ENCODE peak calls at places on chromosome 14, in four cellular contexts. One of them, this sample, is unnamed. For H3K4me1, the result is how much of the 10 kb centered on the place peaks cover.

GRCh38 chr14:105499256-105500035 is 8.4 kb downstream of the TEDC1 start:
- DNase-seq in Caco-2: peak
- DNase-seq in ovary: no peak
- DNase-seq in K562: no peak
- DNase-seq in this sample: no peak

GRCh38 chr14:54730156-54730961 is 163.4 kb downstream of the SAMD4A start:
- DNase-seq in Caco-2: no peak
- DNase-seq in ovary: no peak
- DNase-seq in K562: no peak
- DNase-seq in this sample: no peak

GRCh38 chr14:56081139-56081538 is 37.1 kb upstream of the PELI2 start:
- DNase-seq in Caco-2: no peak
- DNase-seq in ovary: no peak
- DNase-seq in K562: no peak
- DNase-seq in this sample: no peak

GRCh38 chr14:41663478-41663845 is 56.8 kb downstream of the LRFN5 start:
- DNase-seq in Caco-2: no peak
- DNase-seq in ovary: no peak
- DNase-seq in K562: no peak
- DNase-seq in this sample: no peak

GRCh38 chr14:34322940-34323418 is 139.1 kb downstream of the SPTSSA start:
- DNase-seq in Caco-2: peak
- DNase-seq in ovary: peak
- DNase-seq in K562: peak
- DNase-seq in this sample: peak

GRCh38 chr14:71141701-71142374 is 234.6 kb downstream of the PCNX1 start:
- DNase-seq in Caco-2: no peak
- DNase-seq in ovary: no peak
- DNase-seq in K562: no peak
- DNase-seq in this sample: no peak

GRCh38 chr14:47710581-47710980 is 35.2 kb upstream of the MDGA2 start:
- DNase-seq in Caco-2: no peak
- DNase-seq in ovary: no peak
- DNase-seq in K562: no peak
- DNase-seq in this sample: no peak

GRCh38 chr14:33568935-33569579 is 381.8 kb downstream of the EGLN3 start:
- DNase-seq in Caco-2: no peak
- DNase-seq in ovary: no peak
- DNase-seq in K562: no peak
- DNase-seq in this sample: no peak

GRCh38 chr14:20799444-20799843 is 3.2 kb downstream of the RNASE1 start:
- DNase-seq in Caco-2: no peak
- DNase-seq in ovary: no peak
- DNase-seq in K562: no peak
- DNase-seq in this sample: peak

GRCh38 chr14:81233615-81234014 is 12.9 kb upstream of the GTF2A1 start:
- DNase-seq in Caco-2: no peak
- DNase-seq in ovary: no peak
- DNase-seq in K562: no peak
- DNase-seq in this sample: no peak

GRCh38 chr14:75453817-75454434 is 26.1 kb downstream of the JDP2 start:
- DNase-seq in Caco-2: no peak
- DNase-seq in ovary: no peak
- DNase-seq in K562: peak
- DNase-seq in this sample: peak

GRCh38 chr14:52883658-52884057 is 67.2 kb downstream of the FERMT2 start:
- DNase-seq in Caco-2: no peak
- DNase-seq in ovary: no peak
- DNase-seq in K562: no peak
- DNase-seq in this sample: no peak
- H3K4me1 ChIP-seq in Caco-2: under half
- H3K4me1 ChIP-seq in ovary: under half
- H3K4me1 ChIP-seq in K562: under half
- H3K4me1 ChIP-seq in this sample: under half

GRCh38 chr14:101129750-101130149 is 226.2 kb upstream of the RTL1 start:
- DNase-seq in Caco-2: no peak
- DNase-seq in ovary: no peak
- DNase-seq in K562: no peak
- DNase-seq in this sample: no peak

GRCh38 chr14:101132588-101132987 is 229.1 kb upstream of the RTL1 start:
- DNase-seq in Caco-2: no peak
- DNase-seq in ovary: no peak
- DNase-seq in K562: no peak
- DNase-seq in this sample: no peak

GRCh38 chr14:101131451-101131916 is 228.0 kb upstream of the RTL1 start:
- DNase-seq in Caco-2: no peak
- DNase-seq in ovary: no peak
- DNase-seq in K562: no peak
- DNase-seq in this sample: no peak

GRCh38 chr14:101132051-101132541 is 228.6 kb upstream of the RTL1 start:
- DNase-seq in Caco-2: no peak
- DNase-seq in ovary: no peak
- DNase-seq in K562: no peak
- DNase-seq in this sample: no peak

DNA sequence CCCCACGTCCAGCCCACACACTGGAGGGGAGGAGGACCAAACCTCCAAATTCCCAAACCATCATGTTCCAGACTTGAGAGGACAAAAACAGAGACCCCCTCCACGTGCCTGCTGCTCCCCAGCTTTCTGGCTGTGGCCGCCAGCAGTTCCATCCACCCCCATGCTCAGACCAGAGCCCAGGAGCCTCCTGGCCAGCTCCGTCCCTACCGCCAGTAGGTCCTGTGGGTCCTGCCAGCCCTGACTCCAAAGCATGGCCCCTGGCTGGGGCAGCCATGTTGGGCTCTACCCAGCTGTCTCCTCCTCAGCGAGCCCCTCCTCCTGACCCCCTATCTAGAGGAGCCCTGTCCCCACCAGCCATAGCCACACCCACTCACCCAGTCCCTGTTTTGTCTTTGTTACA is 227.3 kb upstream of the RTL1 start:
- DNase-seq in Caco-2: no peak
- DNase-seq in ovary: no peak
- DNase-seq in K562: no peak
- DNase-seq in this sample: peak
- H3K4me1 ChIP-seq in Caco-2: under half
- H3K4me1 ChIP-seq in ovary: under half
- H3K4me1 ChIP-seq in K562: under half
- H3K4me1 ChIP-seq in this sample: under half

GRCh38 chr14:69042309-69043006 is 63.4 kb upstream of the ACTN1 start:
- DNase-seq in Caco-2: no peak
- DNase-seq in ovary: no peak
- DNase-seq in K562: no peak
- DNase-seq in this sample: no peak
- H3K4me1 ChIP-seq in Caco-2: under half
- H3K4me1 ChIP-seq in ovary: under half
- H3K4me1 ChIP-seq in K562: under half
- H3K4me1 ChIP-seq in this sample: under half

GRCh38 chr14:102541771-102542170 is 32.2 kb upstream of the ANKRD9 start:
- DNase-seq in Caco-2: no peak
- DNase-seq in ovary: no peak
- DNase-seq in K562: no peak
- DNase-seq in this sample: peak
- H3K4me1 ChIP-seq in Caco-2: under half
- H3K4me1 ChIP-seq in ovary: under half
- H3K4me1 ChIP-seq in K562: half or more
- H3K4me1 ChIP-seq in this sample: under half

GRCh38 chr14:24808412-24808811 is 174.4 kb upstream of the GZMB start:
- DNase-seq in Caco-2: no peak
- DNase-seq in ovary: no peak
- DNase-seq in K562: no peak
- DNase-seq in this sample: no peak
- H3K4me1 ChIP-seq in Caco-2: half or more
- H3K4me1 ChIP-seq in ovary: under half
- H3K4me1 ChIP-seq in K562: under half
- H3K4me1 ChIP-seq in this sample: under half

GRCh38 chr14:100386121-100386520 is 63.0 kb downstream of the SLC25A47 start:
- DNase-seq in Caco-2: no peak
- DNase-seq in ovary: no peak
- DNase-seq in K562: no peak
- DNase-seq in this sample: no peak
- H3K4me1 ChIP-seq in Caco-2: under half
- H3K4me1 ChIP-seq in ovary: under half
- H3K4me1 ChIP-seq in K562: under half
- H3K4me1 ChIP-seq in this sample: under half

GRCh38 chr14:61475316-61475715 is 153.9 kb downstream of the PRKCH start:
- DNase-seq in Caco-2: no peak
- DNase-seq in ovary: no peak
- DNase-seq in K562: peak
- DNase-seq in this sample: peak

GRCh38 chr14:61474671-61475070 is 153.3 kb downstream of the PRKCH start:
- DNase-seq in Caco-2: no peak
- DNase-seq in ovary: no peak
- DNase-seq in K562: no peak
- DNase-seq in this sample: no peak

GRCh38 chr14:61476737-61477410 is 155.5 kb downstream of the PRKCH start:
- DNase-seq in Caco-2: no peak
- DNase-seq in ovary: peak
- DNase-seq in K562: peak
- DNase-seq in this sample: no peak

GRCh38 chr14:61477845-61478438 is 156.6 kb downstream of the PRKCH start:
- DNase-seq in Caco-2: no peak
- DNase-seq in ovary: peak
- DNase-seq in K562: no peak
- DNase-seq in this sample: no peak

DNA sequence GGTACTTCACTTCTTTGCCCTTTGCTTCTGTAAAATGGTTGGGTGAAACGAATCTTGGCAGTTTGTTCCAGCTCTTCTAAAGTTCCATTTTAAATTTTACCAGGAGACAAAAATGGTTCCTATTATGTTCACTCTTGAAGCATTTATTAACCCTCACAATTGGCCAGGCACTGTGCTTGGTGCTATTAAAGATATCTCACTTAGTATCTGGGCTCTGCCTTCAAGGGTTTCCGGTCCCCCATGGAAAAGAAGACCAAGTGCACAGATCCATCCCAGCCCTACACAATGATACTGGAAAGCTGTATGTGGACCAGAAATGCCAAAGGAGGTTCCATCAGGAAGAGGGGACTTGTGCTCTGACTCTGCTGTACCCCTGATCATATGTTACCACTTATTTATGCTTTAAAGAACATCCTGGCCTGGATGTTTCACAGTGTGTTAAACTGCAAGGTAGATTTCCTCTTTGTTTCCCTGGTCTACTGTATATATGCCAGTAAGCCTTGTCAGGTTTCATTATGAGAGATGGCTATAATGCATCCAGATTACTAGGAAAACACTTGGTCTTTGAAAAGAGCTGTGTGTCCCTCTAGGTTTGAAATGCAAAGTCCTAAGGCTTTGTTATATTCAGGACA is 154.8 kb downstream of the PRKCH start:
- DNase-seq in Caco-2: no peak
- DNase-seq in ovary: no peak
- DNase-seq in K562: no peak
- DNase-seq in this sample: no peak
- H3K4me1 ChIP-seq in Caco-2: under half
- H3K4me1 ChIP-seq in ovary: under half
- H3K4me1 ChIP-seq in K562: under half
- H3K4me1 ChIP-seq in this sample: under half

This sample was measured in neural progenitor cell.